ENCODE peak calls at places on chromosomes 5 and 9, in five cellular contexts. G is K562, A is A549, O is HepG2, B is GM12878. V is an unnamed sample.

GRCh38 chr5:107486489-107486888 is 184.2 kb downstream of the EFNA5 start:
- DNase-seq in B (peak; percentile 48), G (no peak), O (no peak), A (no peak), V (no peak)

GRCh38 chr5:135439426-135440205 is 7.5 kb downstream of the DCANP1 start:
- DNase-seq in O (no peak), G (no peak), B (no peak), A (no peak), V (no peak)

GRCh38 chr5:119302916-119303897 is 52.6 kb upstream of the TNFAIP8 start:
- DNase-seq in G (no peak), A (peak; percentile 93), B (no peak), O (peak; percentile 97), V (no peak)

GRCh38 chr5:17129093-17129492 is 88.3 kb upstream of the BASP1 start:
- DNase-seq in G (no peak), B (no peak), O (no peak), A (peak; percentile 65), V (no peak)

GRCh38 chr9:95076696-95077052 is 240.8 kb downstream of the FANCC start:
- DNase-seq in B (no peak), A (no peak), O (no peak), G (no peak), V (no peak)

GRCh38 chr9:124855566-124855943 is 2.3 kb downstream of the WDR38 start:
- DNase-seq in A (no peak), G (no peak), O (no peak), B (no peak), V (no peak)

GRCh38 chr5:39670391-39670790 is 245.6 kb upstream of the DAB2 start:
- DNase-seq in G (no peak), B (no peak), A (no peak), O (no peak), V (no peak)

GRCh38 chr9:34253460-34253837 is 74.6 kb downstream of the UBAP1 start:
- DNase-seq in B (no peak), O (no peak), G (no peak), A (peak; percentile 54), V (no peak)

GRCh38 chr9:131258186-131258585 is 18.1 kb downstream of the FAM78A start:
- DNase-seq in O (no peak), G (peak; percentile 57), B (no peak), A (no peak), V (no peak)

GRCh38 chr9:79166005-79166404 is 405.8 kb upstream of the TLE4 start:
- DNase-seq in G (no peak), B (no peak), A (peak; percentile 32), O (no peak), V (no peak)

GRCh38 chr9:131840220-131840619 is 100.3 kb upstream of the RAPGEF1 start:
- DNase-seq in B (no peak), O (no peak), G (peak; percentile 32), A (no peak), V (no peak)

GRCh38 chr5:15807861-15808260 is 307.9 kb downstream of the FBXL7 start:
- DNase-seq in G (no peak), A (no peak), B (no peak), O (no peak), V (peak; percentile 22)
- TF ChIP-seq ESRRA in G (no peak), A (no peak), B (no peak), O (no peak), V (no peak)

DNA sequence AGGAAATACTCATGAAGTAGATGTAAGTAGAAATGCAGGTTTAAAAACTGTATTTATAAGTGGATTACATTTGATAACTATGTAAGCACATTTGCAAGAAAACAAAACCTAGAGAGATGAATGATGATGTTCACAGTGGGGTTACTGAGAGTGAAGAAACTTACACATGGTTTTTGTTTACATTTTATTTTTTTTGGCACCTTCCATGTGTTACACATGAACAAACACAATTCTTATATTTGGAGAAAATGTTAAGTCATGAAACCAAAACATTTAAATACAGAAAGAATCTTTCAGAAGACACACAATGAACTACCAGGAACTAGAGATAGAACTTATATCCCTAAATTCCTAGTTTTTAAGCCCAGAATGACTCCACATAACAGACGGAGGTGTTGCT is 51.5 kb upstream of the SPATA31E1 start:
- DNase-seq in G (no peak), O (no peak), A (no peak), B (no peak), V (no peak)
- TF ChIP-seq ESRRA in G (no peak), O (no peak), A (no peak), B (no peak), V (no peak)

DNA sequence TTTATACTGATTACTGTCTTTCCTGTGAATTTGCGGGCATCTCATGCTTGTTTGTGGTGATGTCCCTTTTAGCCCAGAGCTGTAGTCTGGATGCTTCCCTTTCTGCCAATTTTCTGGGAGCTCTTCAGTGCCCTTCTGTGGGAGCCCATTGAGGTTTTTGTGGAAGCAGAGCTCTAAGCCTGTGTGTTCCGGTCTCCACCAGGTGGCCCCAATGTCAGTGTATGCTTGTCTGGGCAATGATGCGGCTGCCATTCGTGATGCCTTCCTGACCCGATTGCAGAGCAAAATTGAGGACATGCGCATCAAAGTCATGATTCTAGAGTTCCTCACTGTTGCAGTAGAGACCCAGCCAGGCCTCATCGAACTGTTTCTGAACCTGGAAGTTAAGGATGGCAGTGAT is 35.1 kb downstream of the SH3GLB2 start:
- DNase-seq in G (no peak), B (no peak), A (peak; percentile 43), O (no peak), V (peak; percentile 48)
- TF ChIP-seq ESRRA in G (no peak), B (no peak), A (no peak), O (no peak), V (no peak)

GRCh38 chr5:137195483-137195882 is 303.6 kb downstream of the SPOCK1 start:
- DNase-seq in B (no peak), G (no peak), A (peak; percentile 20), O (no peak), V (no peak)
- TF ChIP-seq ESRRA in B (no peak), G (no peak), A (no peak), O (no peak), V (no peak)

DNA sequence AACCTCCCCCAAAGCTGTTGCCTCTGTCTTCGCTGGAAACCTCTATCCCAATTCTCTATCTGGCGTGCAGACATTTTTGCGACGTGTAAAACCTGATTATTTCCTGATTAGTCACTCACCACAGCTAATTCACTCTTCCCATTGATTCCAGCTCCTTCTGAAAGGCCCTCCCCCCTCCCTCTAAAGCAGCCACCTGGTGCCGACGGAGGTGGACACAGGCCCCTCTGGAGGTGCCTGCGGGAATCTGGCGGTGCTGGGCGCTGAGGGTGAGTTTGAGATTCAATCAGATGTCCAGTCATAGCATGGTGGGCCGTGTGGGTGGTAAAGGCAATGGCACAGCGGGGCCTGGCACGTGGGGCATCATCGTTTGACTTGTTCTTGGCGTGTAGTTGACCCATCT is 271.2 kb upstream of the MVB12B start:
- DNase-seq in B (no peak), G (no peak), O (no peak), A (no peak), V (no peak)
- TF ChIP-seq ESRRA in B (no peak), G (no peak), O (no peak), A (no peak), V (no peak)

DNA sequence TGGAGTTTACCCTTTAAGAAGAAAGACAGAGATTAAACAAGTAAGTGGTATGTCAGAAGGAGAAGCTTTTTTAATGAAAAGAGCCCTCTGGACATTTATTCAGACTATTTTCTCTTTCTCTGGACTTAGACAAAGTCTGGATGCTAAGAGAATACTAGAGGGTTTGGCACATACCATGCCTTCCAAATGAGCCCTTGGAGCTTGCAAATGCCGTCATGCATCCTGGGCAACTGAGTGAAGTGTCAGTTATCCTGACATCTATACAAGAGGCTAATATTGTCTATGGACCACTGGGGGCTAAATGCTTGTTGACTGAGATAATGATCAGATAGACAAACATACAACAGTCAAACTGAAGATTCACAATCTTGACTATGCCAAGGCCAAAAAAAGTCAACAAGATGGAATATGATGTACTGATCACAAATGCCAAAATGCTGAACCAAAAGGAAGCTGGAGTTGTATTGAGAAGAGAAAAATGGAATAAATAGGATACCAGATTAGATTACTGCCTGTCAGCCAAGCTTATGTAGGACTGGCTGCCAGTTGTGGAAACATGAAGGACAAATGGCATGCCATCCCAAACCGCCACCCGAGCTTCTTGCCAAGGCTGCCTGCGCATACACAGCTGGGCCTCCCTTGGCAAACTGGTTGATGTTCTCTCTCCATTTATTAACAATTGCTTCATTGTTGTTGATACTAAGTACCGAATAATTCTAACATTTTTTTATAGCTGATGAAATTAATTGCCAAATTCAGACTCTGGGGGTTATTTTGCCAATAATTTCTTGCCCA is 240.1 kb upstream of the GRAMD2B start:
- DNase-seq in O (no peak), B (no peak), A (no peak), G (no peak), V (no peak)
- TF ChIP-seq ESRRA in O (no peak), B (no peak), A (no peak), G (no peak), V (no peak)

GRCh38 chr5:43041669-43042175 is 1.6 kb upstream of the ANXA2R start:
- DNase-seq in A (peak; percentile 80), B (no peak), O (peak; percentile 46), G (no peak), V (peak; percentile 63)
- TF ChIP-seq ESRRA in A (no peak), B (no peak), O (no peak), G (no peak), V (no peak)

DNA sequence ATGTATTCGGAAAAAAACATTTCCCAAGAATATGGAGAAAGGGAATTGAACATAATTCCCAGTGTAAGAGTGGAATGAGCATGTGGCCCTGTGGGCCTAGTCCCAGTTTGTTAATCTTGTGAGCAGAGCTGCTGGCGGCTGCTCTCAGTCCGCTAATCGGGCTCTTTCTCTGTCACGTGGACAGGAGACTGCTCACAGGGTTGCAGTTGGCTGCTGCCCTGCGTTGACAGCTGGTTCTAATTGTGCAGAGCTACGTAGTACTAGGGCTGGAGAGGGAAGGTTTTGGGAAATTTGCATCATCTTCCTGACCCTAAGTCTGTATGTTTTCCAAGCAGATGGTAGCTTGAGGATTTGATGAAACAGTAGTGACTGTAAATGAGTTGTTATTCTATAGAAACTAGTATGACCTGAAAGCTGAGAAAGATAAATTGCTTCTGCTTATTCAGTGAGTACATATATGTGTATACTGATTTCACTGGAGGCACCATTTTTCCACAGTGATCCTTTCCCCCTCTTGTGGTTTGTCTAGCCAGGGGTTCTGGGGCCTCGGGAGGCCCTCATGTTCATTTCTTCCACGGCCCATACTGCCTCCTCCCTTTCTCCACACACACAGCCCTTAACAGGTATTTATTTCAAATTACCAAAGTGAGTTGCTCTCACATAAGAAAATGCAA is 100.6 kb downstream of the ANGPTL2 start:
- DNase-seq in O (no peak), G (no peak), B (no peak), A (no peak), V (no peak)
- TF ChIP-seq ESRRA in O (no peak), G (no peak), B (no peak), A (no peak), V (no peak)